ENCODE peak calls at places on chromosomes 4 and X, in seven cellular contexts. Y is PC-9; O is activated CD4-positive, alpha-beta T cell treated with anti-CD3 and anti-CD28 coated beads for 1 hour; W is AG04449; V is activated T-cell treated with anti-CD3 and anti-CD28 coated beads, Interleukin-2, amount 50 U/mL, for 72 hours; C is amniotic epithelial cell; D is substantia nigra. U is an unnamed sample.
A peak's percentile ranks its signal among the peaks of the same experiment; 100 is the strongest.

GRCh38 chr4:161813889-161814288 is 349.9 kb downstream of the FSTL5 start:
- DNase-seq in O (no peak), V (no peak), C (no peak), D (no peak), W (no peak), Y (no peak), U (no peak)

GRCh38 chr4:54281060-54281781 is 52.1 kb downstream of the PDGFRA start:
- DNase-seq in C (peak; percentile 87), V (no peak), Y (no peak), W (peak; percentile 59), D (no peak), O (no peak), U (peak; percentile 78)

GRCh38 chr4:39353478-39354177 is 12.5 kb downstream of the RFC1 start:
- DNase-seq in C (peak; percentile 76), V (peak; percentile 51), W (no peak), D (no peak), O (no peak), Y (no peak), U (peak; percentile 69)

GRCh38 chr4:37568494-37568893 is 117.7 kb downstream of the RELL1 start:
- DNase-seq in C (no peak), V (no peak), O (no peak), Y (no peak), D (no peak), W (no peak), U (no peak)

GRCh38 chr4:170274616-170275015 is 184.9 kb upstream of the AADAT start:
- DNase-seq in C (no peak), Y (no peak), W (no peak), O (no peak), D (no peak), V (no peak), U (no peak)

GRCh38 chr4:72951628-72952027 is 117.9 kb downstream of the COX18 start:
- DNase-seq in O (no peak), Y (no peak), C (peak; percentile 37), V (no peak), W (no peak), D (no peak), U (no peak)

GRCh38 chrX:18146954-18147353 is 73.7 kb downstream of the BEND2 start:
- DNase-seq in C (peak; percentile 1), O (no peak), V (peak; percentile 7), Y (no peak), W (no peak), D (no peak), U (peak; percentile 6)

GRCh38 chr4:128528177-128528576 is 240.6 kb upstream of the PGRMC2 start:
- DNase-seq in V (no peak), C (no peak), Y (no peak), D (no peak), O (no peak), W (no peak), U (no peak)

GRCh38 chrX:4314586-4314985 is 601.1 kb upstream of the PRKX start:
- DNase-seq in V (no peak), D (no peak), W (no peak), C (no peak), O (no peak), Y (no peak), U (no peak)

GRCh38 chrX:117510453-117510852 is 606.2 kb downstream of the KLHL13 start:
- DNase-seq in Y (no peak), O (no peak), C (no peak), V (no peak), W (no peak), D (no peak), U (no peak)

GRCh38 chr4:88953400-88953799 is 103.6 kb downstream of the FAM13A start:
- DNase-seq in Y (no peak), O (no peak), C (no peak), D (no peak), W (no peak), V (no peak), U (peak; percentile 65)

U was measured in choroid plexus epithelial cell.